ENCODE peak calls at places on chromosomes 7 and 10, in five cellular contexts. H is stimulated activated CD4-positive, alpha-beta T cell treated with anti-CD3 and anti-CD28 coated beads, Interleukin-4, amount 100 ng/mL, for 24 hours; Q is fibroblast of pulmonary artery; X is activated naive CD8-positive, alpha-beta T cell treated with anti-CD3 and anti-CD28 coated beads, Interleukin-2, amount 50 U/mL, for 24 hours; D is posterior cingulate gyrus. P is an unnamed sample.

GRCh38 chr10:78028438-78029293 is 649 bp downstream of the POLR3A start:
- DNase-seq in H (no peak), Q (peak), X (no peak), D (no peak), P (peak)

GRCh38 chr10:109974509-109975191 is 33.1 kb upstream of the ADD3 start:
- DNase-seq in H (no peak), Q (peak), X (no peak), D (no peak), P (no peak)

GRCh38 chr7:106870983-106871410 is 5.9 kb downstream of the PIK3CG start:
- DNase-seq in H (no peak), Q (no peak), X (no peak), D (no peak), P (no peak)

GRCh38 chr7:43444711-43445578 is 138.0 kb upstream of the STK17A start:
- DNase-seq in H (no peak), Q (no peak), X (no peak), D (no peak), P (no peak)

GRCh38 chr7:131226116-131226562 is 101.5 kb upstream of the MKLN1 start:
- DNase-seq in H (no peak), Q (no peak), X (no peak), D (no peak), P (no peak)

GRCh38 chr10:116960066-116960465 is 44.9 kb downstream of the SHTN1 start:
- DNase-seq in H (no peak), Q (peak), X (no peak), D (no peak), P (no peak)

GRCh38 chr10:62056660-62057059 is 155.2 kb downstream of the ARID5B start:
- DNase-seq in H (no peak), Q (peak), X (no peak), D (no peak), P (no peak)

GRCh38 chr7:155680124-155680523 is 35.7 kb downstream of the RBM33 start:
- DNase-seq in H (no peak), Q (no peak), X (no peak), D (no peak), P (no peak)

GRCh38 chr10:69506487-69506833 is 55.2 kb downstream of the TSPAN15 start:
- DNase-seq in H (no peak), Q (no peak), X (no peak), D (no peak), P (no peak)

GRCh38 chr7:134612197-134612596 is 34.5 kb upstream of the BPGM start:
- DNase-seq in H (no peak), Q (no peak), X (no peak), D (no peak), P (no peak)

GRCh38 chr10:88293651-88294230 is 289.4 kb downstream of the RNLS start:
- DNase-seq in H (no peak), Q (no peak), X (no peak), D (no peak), P (no peak)

GRCh38 chr10:110323503-110323902 is 18.8 kb upstream of the SMNDC1 start:
- DNase-seq in H (no peak), Q (peak), X (no peak), D (no peak), P (no peak)

GRCh38 chr10:104925232-104925851 is 284.3 kb downstream of the SORCS3 start:
- DNase-seq in H (peak), Q (peak), X (peak), D (no peak), P (peak)

GRCh38 chr10:72426982-72427381 is 72.3 kb upstream of the DNAJB12 start:
- DNase-seq in H (no peak), Q (peak), X (no peak), D (no peak), P (peak)

GRCh38 chr10:71045936-71046335 is 157.6 kb upstream of the PCBD1 start:
- DNase-seq in H (no peak), Q (no peak), X (no peak), D (no peak), P (no peak)

GRCh38 chr10:130403153-130403890 is 267.1 kb downstream of the GLRX3 start:
- DNase-seq in H (no peak), Q (no peak), X (no peak), D (no peak), P (no peak)

GRCh38 chr7:3537210-3537875 is 236.3 kb downstream of the SDK1 start:
- DNase-seq in H (no peak), Q (peak), X (no peak), D (no peak), P (no peak)

GRCh38 chr10:117370205-117370604 is 5.0 kb downstream of the PDZD8 start:
- DNase-seq in H (no peak), Q (peak), X (no peak), D (no peak), P (no peak)

GRCh38 chr10:3924344-3924743 is 139.3 kb upstream of the KLF6 start:
- DNase-seq in H (no peak), Q (peak), X (no peak), D (no peak), P (peak)

GRCh38 chr7:30660331-30661255 is 21.7 kb downstream of the CRHR2 start:
- DNase-seq in H (no peak), Q (no peak), X (no peak), D (no peak), P (no peak)

GRCh38 chr7:75638607-75639070 is 100.1 kb downstream of the HIP1 start:
- DNase-seq in H (no peak), Q (peak), X (no peak), D (peak), P (peak)

GRCh38 chr7:5315761-5316160 is 33.0 kb downstream of the SLC29A4 start:
- DNase-seq in H (no peak), Q (no peak), X (no peak), D (no peak), P (no peak)

GRCh38 chr10:76922666-76923065 is 714.9 kb downstream of the KCNMA1 start:
- DNase-seq in H (no peak), Q (no peak), X (no peak), D (no peak), P (no peak)

GRCh38 chr7:21480693-21481403 is 53.0 kb downstream of the SP4 start:
- DNase-seq in H (no peak), Q (no peak), X (no peak), D (no peak), P (no peak)

GRCh38 chr10:97406064-97406463 is 4.9 kb upstream of the RRP12 start:
- DNase-seq in H (no peak), Q (no peak), X (no peak), D (no peak), P (no peak)

GRCh38 chr10:131852823-131853609 is 47.8 kb upstream of the PPP2R2D start:
- DNase-seq in H (no peak), Q (no peak), X (no peak), D (peak), P (no peak)

GRCh38 chr7:139029353-139029752 is 6.5 kb downstream of the ZC3HAV1L start:
- DNase-seq in H (no peak), Q (no peak), X (no peak), D (no peak), P (no peak)

GRCh38 chr7:26404189-26404996 is 112.7 kb downstream of the SNX10 start:
- DNase-seq in H (no peak), Q (no peak), X (no peak), D (no peak), P (no peak)

GRCh38 chr7:36661135-36661840 is 63.0 kb downstream of the AOAH start:
- DNase-seq in H (no peak), Q (peak), X (no peak), D (no peak), P (no peak)

GRCh38 chr7:34875481-34875880 is 161.8 kb downstream of the DPY19L1 start:
- DNase-seq in H (no peak), Q (no peak), X (no peak), D (no peak), P (no peak)

GRCh38 chr7:138167222-138167621 is 91.0 kb downstream of the AKR1D1 start:
- DNase-seq in H (no peak), Q (peak), X (no peak), D (no peak), P (peak)

GRCh38 chr10:6516277-6516676 is 63.8 kb downstream of the PRKCQ start:
- DNase-seq in H (no peak), Q (no peak), X (no peak), D (no peak), P (no peak)

GRCh38 chr10:62690703-62691102 is 113.8 kb upstream of the ADO start:
- DNase-seq in H (no peak), Q (no peak), X (peak), D (no peak), P (no peak)

GRCh38 chr7:127933116-127933515 is 98.1 kb downstream of the LRRC4 start:
- DNase-seq in H (no peak), Q (peak), X (no peak), D (no peak), P (no peak)

GRCh38 chr10:25561761-25562160 is 372.3 kb upstream of the MYO3A start:
- DNase-seq in H (no peak), Q (no peak), X (no peak), D (no peak), P (no peak)

GRCh38 chr7:64849924-64850499 is 53.1 kb upstream of the ZNF273 start:
- DNase-seq in H (no peak), Q (no peak), X (no peak), D (no peak), P (no peak)

GRCh38 chr10:110918633-110919348 is at the start of gene BBIP1:
- DNase-seq in H (no peak), Q (peak), X (peak), D (no peak), P (peak)

GRCh38 chr10:114181971-114182370 is 2.8 kb downstream of the TDRD1 start:
- DNase-seq in H (no peak), Q (no peak), X (no peak), D (no peak), P (no peak)